ENCODE peak calls at places on chromosomes 1 and 21, in five cellular contexts. One of them, this sample, is unnamed.

GRCh38 chr1:44848456-44849181 is 5.6 kb upstream of the PTCH2 start:
- DNase-seq in naive B cell: no peak
- DNase-seq in EH: no peak
- DNase-seq in effector CD4-positive, alpha-beta T cell: no peak
- DNase-seq in NAMALWA: no peak
- DNase-seq in this sample: no peak

GRCh38 chr1:17635811-17636210 is 96.3 kb downstream of the ARHGEF10L start:
- DNase-seq in effector CD4-positive, alpha-beta T cell: no peak
- DNase-seq in naive B cell: peak
- DNase-seq in EH: no peak
- DNase-seq in NAMALWA: peak
- DNase-seq in this sample: peak

GRCh38 chr1:230250676-230251075 is 175.5 kb downstream of the PGBD5 start:
- DNase-seq in effector CD4-positive, alpha-beta T cell: no peak
- DNase-seq in EH: no peak
- DNase-seq in naive B cell: no peak
- DNase-seq in NAMALWA: no peak
- DNase-seq in this sample: no peak

GRCh38 chr1:181257117-181257516 is 168.6 kb downstream of the IER5 start:
- DNase-seq in effector CD4-positive, alpha-beta T cell: no peak
- DNase-seq in naive B cell: no peak
- DNase-seq in NAMALWA: no peak
- DNase-seq in EH: no peak
- DNase-seq in this sample: no peak

GRCh38 chr1:26544156-26544555 is 14.6 kb downstream of the RPS6KA1 start:
- DNase-seq in NAMALWA: peak
- DNase-seq in naive B cell: no peak
- DNase-seq in effector CD4-positive, alpha-beta T cell: no peak
- DNase-seq in EH: no peak
- DNase-seq in this sample: no peak

GRCh38 chr1:227192163-227192562 is 126.1 kb downstream of the CDC42BPA start:
- DNase-seq in naive B cell: no peak
- DNase-seq in EH: peak
- DNase-seq in effector CD4-positive, alpha-beta T cell: no peak
- DNase-seq in NAMALWA: peak
- DNase-seq in this sample: no peak

GRCh38 chr1:235917267-235917811 is 50.6 kb upstream of the LYST start:
- DNase-seq in naive B cell: peak
- DNase-seq in NAMALWA: peak
- DNase-seq in EH: peak
- DNase-seq in effector CD4-positive, alpha-beta T cell: peak
- DNase-seq in this sample: peak

GRCh38 chr1:112929979-112930378 is 26.0 kb downstream of the SLC16A1 start:
- DNase-seq in NAMALWA: no peak
- DNase-seq in naive B cell: no peak
- DNase-seq in EH: no peak
- DNase-seq in effector CD4-positive, alpha-beta T cell: no peak
- DNase-seq in this sample: no peak

GRCh38 chr21:41624674-41625310 is 116.8 kb upstream of the TMPRSS2 start:
- DNase-seq in NAMALWA: no peak
- DNase-seq in EH: no peak
- DNase-seq in naive B cell: no peak
- DNase-seq in effector CD4-positive, alpha-beta T cell: no peak
- DNase-seq in this sample: no peak

GRCh38 chr1:6603851-6604558 is 1.3 kb upstream of the KLHL21 start:
- DNase-seq in NAMALWA: no peak
- DNase-seq in naive B cell: no peak
- DNase-seq in EH: peak
- DNase-seq in effector CD4-positive, alpha-beta T cell: no peak
- DNase-seq in this sample: peak